ENCODE peak calls at places on chromosome 18, in eight cellular contexts. W, R, H, T, Z, G, U and O are unnamed samples.

GRCh38 chr18:74493689-74494088 is 2.5 kb upstream of the CNDP2 start:
- DNase-seq in W (peak; percentile 84), R (peak; percentile 26), H (peak; percentile 70), T (no peak), Z (peak; percentile 62), G (no peak), U (peak; percentile 44), O (peak; percentile 54)

GRCh38 chr18:25921677-25922421 is 168.6 kb downstream of the SS18 start:
- DNase-seq in W (peak; percentile 79), R (peak; percentile 37), H (peak; percentile 9), T (peak; percentile 28), Z (peak; percentile 10), G (no peak), U (no peak), O (peak; percentile 26)

GRCh38 chr18:13217971-13218375 is 587 bp upstream of the LDLRAD4 start:
- DNase-seq in W (no peak), R (no peak), H (no peak), T (no peak), Z (no peak), G (peak; percentile 77), U (no peak), O (no peak)

GRCh38 chr18:37385846-37386435 is 179.7 kb downstream of the CELF4 start:
- DNase-seq in W (peak; percentile 19), R (peak; percentile 38), H (no peak), T (peak; percentile 20), Z (peak; percentile 5), G (no peak), U (no peak), O (peak; percentile 4)

GRCh38 chr18:37617623-37618022 is 52.0 kb upstream of the CELF4 start:
- DNase-seq in W (no peak), R (no peak), H (no peak), T (no peak), Z (no peak), G (no peak), U (no peak), O (no peak)

GRCh38 chr18:54181856-54182612 is 42.4 kb downstream of the MBD2 start:
- DNase-seq in W (no peak), R (peak; percentile 35), H (no peak), T (no peak), Z (no peak), G (no peak), U (peak; percentile 20), O (no peak)

GRCh38 chr18:37985126-37985525 is 419.5 kb upstream of the CELF4 start:
- DNase-seq in W (no peak), R (no peak), H (no peak), T (no peak), Z (no peak), G (no peak), U (no peak), O (no peak)

GRCh38 chr18:76487076-76487475 is 8.0 kb downstream of the ZNF516 start:
- DNase-seq in W (no peak), R (peak; percentile 33), H (no peak), T (no peak), Z (no peak), G (no peak), U (no peak), O (no peak)

GRCh38 chr18:42620585-42620984 is 494.9 kb downstream of the RIT2 start:
- DNase-seq in W (no peak), R (no peak), H (no peak), T (no peak), Z (no peak), G (no peak), U (no peak), O (no peak)

GRCh38 chr18:62596145-62597005 is 73.5 kb downstream of the ZCCHC2 start:
- DNase-seq in W (peak; percentile 5), R (peak; percentile 18), H (no peak), T (no peak), Z (no peak), G (no peak), U (no peak), O (no peak)

GRCh38 chr18:41828137-41828536 is 126.9 kb upstream of the PIK3C3 start:
- DNase-seq in W (no peak), R (no peak), H (no peak), T (no peak), Z (no peak), G (no peak), U (no peak), O (peak; percentile 92)

GRCh38 chr18:12014521-12014920 is 33.2 kb downstream of the IMPA2 start:
- DNase-seq in W (no peak), R (no peak), H (no peak), T (no peak), Z (no peak), G (no peak), U (no peak), O (no peak)